ENCODE peak calls at places on chromosome 10, in five cellular contexts. Q is uterus, K is HEK293T, B is COR-L47, P is mucosa of descending colon. I is an unnamed sample.

GRCh38 chr10:114131094-114131493 is 42.9 kb downstream of the CCDC186 start:
- DNase-seq in Q (no peak), K (no peak), B (no peak), P (no peak), I (no peak)

GRCh38 chr10:128203028-128203427 is 76.8 kb upstream of the MKI67 start:
- DNase-seq in Q (no peak), K (no peak), B (no peak), P (no peak), I (no peak)

GRCh38 chr10:37263304-37263703 is 137.9 kb downstream of the ANKRD30A start:
- DNase-seq in Q (no peak), K (no peak), B (no peak), P (no peak), I (no peak)

GRCh38 chr10:125014984-125015944 is 73.3 kb downstream of the ZRANB1 start:
- DNase-seq in Q (peak; percentile 26), K (no peak), B (no peak), P (no peak), I (no peak)

GRCh38 chr10:48241301-48241700 is 33.2 kb downstream of the FRMPD2 start:
- DNase-seq in Q (no peak), K (no peak), B (no peak), P (no peak), I (no peak)

GRCh38 chr10:51100221-51100620 is 25.9 kb downstream of the PRKG1 start:
- DNase-seq in Q (no peak), K (no peak), B (no peak), P (no peak), I (no peak)

GRCh38 chr10:119281581-119282071 is 74.3 kb downstream of the GRK5 start:
- DNase-seq in Q (peak; percentile 59), K (no peak), B (peak; percentile 52), P (no peak), I (peak; percentile 50)

GRCh38 chr10:94456942-94457341 is 54.6 kb downstream of the TBC1D12 start:
- DNase-seq in Q (no peak), K (no peak), B (no peak), P (no peak), I (no peak)

GRCh38 chr10:100020161-100020882 is 10.6 kb upstream of the DNMBP start:
- DNase-seq in Q (no peak), K (no peak), B (no peak), P (no peak), I (no peak)

GRCh38 chr10:11165591-11166543 is 148.2 kb downstream of the CELF2 start:
- DNase-seq in Q (peak; percentile 57), K (peak; percentile 64), B (no peak), P (peak; percentile 47), I (peak; percentile 63)

GRCh38 chr10:17835688-17836087 is 26.5 kb downstream of the MRC1 start:
- DNase-seq in Q (no peak), K (no peak), B (no peak), P (no peak), I (no peak)

GRCh38 chr10:58697691-58698090 is 185.0 kb downstream of the BICC1 start:
- DNase-seq in Q (no peak), K (no peak), B (no peak), P (no peak), I (no peak)

GRCh38 chr10:49410365-49411074 is 14.6 kb upstream of the DRGX start:
- DNase-seq in Q (no peak), K (no peak), B (no peak), P (no peak), I (no peak)

GRCh38 chr10:69232252-69232651 is 12.1 kb downstream of the HKDC1 start:
- DNase-seq in Q (no peak), K (no peak), B (no peak), P (no peak), I (peak; percentile 35)

GRCh38 chr10:123459371-123460224 is 206.6 kb upstream of the GPR26 start:
- DNase-seq in Q (no peak), K (no peak), B (peak; percentile 24), P (no peak), I (no peak)

GRCh38 chr10:29703276-29703675 is 68.5 kb upstream of the SVIL start:
- DNase-seq in Q (no peak), K (no peak), B (peak; percentile 60), P (no peak), I (no peak)

GRCh38 chr10:86953747-86954680 is 3.4 kb downstream of the MMRN2 start:
- DNase-seq in Q (peak; percentile 76), K (peak; percentile 46), B (no peak), P (no peak), I (no peak)

GRCh38 chr10:17175551-17175950 is 25.9 kb downstream of the TRDMT1 start:
- DNase-seq in Q (no peak), K (no peak), B (no peak), P (no peak), I (no peak)

I was measured in transverse colon.